ENCODE peak calls at places on chromosomes 5 and 9, in five cellular contexts. X is CD4-positive, alpha-beta T cell; U is MM.1S; N is lower leg skin; F is WTC11. L is an unnamed sample.

GRCh38 chr5:58440882-58441281 is 19.0 kb downstream of the PLK2 start:
- DNase-seq in X (no peak), U (no peak), N (no peak), F (no peak), L (no peak)

GRCh38 chr5:119655081-119655480 is 25.7 kb downstream of the FAM170A start:
- DNase-seq in X (no peak), N (no peak), F (no peak), U (no peak), L (no peak)

GRCh38 chr5:154587123-154587725 is 109.2 kb upstream of the HAND1 start:
- DNase-seq in N (no peak), F (no peak), X (no peak), U (no peak), L (no peak)

GRCh38 chr5:103450333-103451061 is 112.1 kb downstream of the NUDT12 start:
- DNase-seq in X (no peak), F (no peak), N (no peak), U (no peak), L (no peak)

GRCh38 chr5:56350595-56351170 is 117.6 kb upstream of the ANKRD55 start:
- DNase-seq in U (no peak), F (no peak), X (no peak), N (peak; percentile 89), L (no peak)

GRCh38 chr5:57383093-57383861 is 99.3 kb downstream of the ACTBL2 start:
- DNase-seq in N (no peak), U (no peak), X (no peak), F (no peak), L (no peak)

GRCh38 chr5:61332369-61332745 is 299 bp downstream of the ZSWIM6 start:
- DNase-seq in U (peak; percentile 32), F (peak; percentile 40), X (peak; percentile 49), N (no peak), L (peak; percentile 33)

GRCh38 chr9:75636427-75637045 is 253.9 kb upstream of the PCSK5 start:
- DNase-seq in X (no peak), U (peak; percentile 12), N (no peak), F (no peak), L (no peak)

GRCh38 chr5:168339151-168340140 is 48.0 kb downstream of the WWC1 start:
- DNase-seq in X (no peak), F (peak; percentile 62), U (no peak), N (no peak), L (no peak)
- TF ChIP-seq CTCF in X (no peak), F (no peak), U (no peak), N (no peak), L (no peak)

DNA sequence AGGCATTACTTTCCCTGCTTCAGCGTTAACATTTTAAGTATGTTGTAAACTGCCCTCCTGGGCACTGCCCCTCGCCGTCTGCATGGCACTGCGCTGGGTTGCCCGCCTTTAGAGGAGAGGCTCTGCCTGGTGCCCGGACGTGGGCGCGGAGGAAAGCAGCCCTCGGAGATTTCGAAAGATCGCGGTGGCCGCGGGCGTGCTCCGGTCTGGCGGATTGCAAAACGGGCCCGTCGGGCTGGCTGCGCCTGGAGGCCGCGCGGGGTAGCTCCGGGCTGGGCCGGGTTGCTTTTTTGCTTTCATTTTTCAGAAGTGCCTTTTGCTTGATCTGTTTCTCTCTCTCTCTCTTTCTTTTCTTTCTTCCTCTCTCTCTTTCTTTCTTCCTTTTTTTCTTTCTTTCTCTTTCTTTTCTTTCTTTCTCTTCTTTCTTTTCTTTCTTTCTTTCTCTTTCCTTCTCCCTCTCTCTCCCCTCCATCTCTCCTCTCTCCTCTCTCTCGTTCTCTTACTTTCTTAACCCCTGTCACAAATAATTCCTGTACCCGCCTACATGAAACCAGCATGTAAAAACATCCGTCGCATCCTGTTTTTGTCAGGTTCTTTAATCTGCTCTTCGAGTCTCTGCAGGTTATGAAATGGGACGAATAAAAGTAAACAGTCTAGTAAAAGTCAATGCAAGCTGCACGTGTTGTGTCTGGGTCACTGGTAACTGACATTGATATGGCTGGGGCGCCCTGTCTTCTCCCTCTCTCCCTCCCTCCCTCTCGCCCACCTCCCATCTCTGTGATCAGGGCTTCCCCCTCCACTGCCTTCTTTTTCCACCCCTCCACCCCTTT is 1.7 kb downstream of the FST start:
- DNase-seq in F (peak; percentile 64), N (peak; percentile 96), U (peak; percentile 76), X (peak; percentile 45), L (peak; percentile 70)
- TF ChIP-seq CTCF in F (no peak), N (no peak), U (peak; percentile 12), X (no peak), L (no peak)

GRCh38 chr5:142845954-142846398 is 75.8 kb downstream of the ARHGAP26 start:
- DNase-seq in F (no peak), N (no peak), X (no peak), U (peak; percentile 42), L (no peak)

GRCh38 chr5:142847898-142848790 is 78.0 kb downstream of the ARHGAP26 start:
- DNase-seq in U (no peak), X (no peak), F (no peak), N (no peak), L (no peak)

GRCh38 chr5:142844881-142845280 is 74.7 kb downstream of the ARHGAP26 start:
- DNase-seq in F (no peak), N (no peak), U (no peak), X (no peak), L (no peak)

GRCh38 chr5:142845402-142845901 is 75.3 kb downstream of the ARHGAP26 start:
- DNase-seq in X (no peak), N (no peak), U (peak; percentile 62), F (no peak), L (no peak)

GRCh38 chr5:142846402-142846801 is 76.2 kb downstream of the ARHGAP26 start:
- DNase-seq in X (no peak), F (no peak), N (no peak), U (no peak), L (no peak)
- TF ChIP-seq CTCF in X (no peak), F (no peak), N (no peak), U (no peak), L (no peak)

GRCh38 chr9:89592963-89593775 is 11.6 kb upstream of the GADD45G start:
- DNase-seq in X (no peak), N (no peak), F (peak; percentile 77), U (no peak), L (no peak)
- TF ChIP-seq CTCF in X (no peak), N (no peak), F (no peak), U (no peak), L (no peak)

DNA sequence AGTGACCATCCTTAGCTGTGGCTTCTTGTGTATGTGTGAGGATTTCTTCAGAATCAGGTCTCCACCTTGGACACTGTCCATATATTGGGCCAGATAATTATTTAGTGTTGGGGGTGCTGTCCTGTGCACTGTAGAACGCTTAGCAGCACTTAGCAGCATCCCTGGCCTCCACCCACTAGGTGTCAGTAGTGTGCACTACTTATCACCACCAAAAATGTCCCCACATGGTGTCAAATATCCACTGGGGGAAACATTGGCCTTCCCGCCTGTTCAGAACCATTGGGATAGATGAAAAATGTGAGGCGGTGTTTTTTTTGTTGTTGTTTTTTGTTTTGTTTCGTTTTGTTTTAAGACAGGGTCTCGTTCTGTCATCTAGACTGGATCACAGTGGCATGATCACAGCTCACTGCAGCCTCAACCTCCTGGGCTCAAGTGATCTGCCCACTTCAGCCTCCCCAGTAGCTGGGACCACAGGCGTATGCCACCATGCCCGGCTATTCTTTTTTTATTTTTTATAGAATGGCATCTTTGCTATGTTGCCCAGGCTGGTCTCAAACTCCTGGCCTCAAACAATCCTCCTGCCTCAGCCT is 67.7 kb downstream of the TENT4A start:
- DNase-seq in F (no peak), X (no peak), U (peak; percentile 29), N (no peak), L (no peak)
- TF ChIP-seq CTCF in F (peak; percentile 43), X (peak; percentile 43), U (peak; percentile 68), N (no peak), L (peak; percentile 52)

GRCh38 chr9:124894741-124895170 is 32.8 kb downstream of the ARPC5L start:
- DNase-seq in X (peak; percentile 30), N (no peak), U (peak; percentile 37), F (peak; percentile 39), L (no peak)
- TF ChIP-seq CTCF in X (peak; percentile 31), N (no peak), U (peak; percentile 51), F (no peak), L (peak; percentile 59)

DNA sequence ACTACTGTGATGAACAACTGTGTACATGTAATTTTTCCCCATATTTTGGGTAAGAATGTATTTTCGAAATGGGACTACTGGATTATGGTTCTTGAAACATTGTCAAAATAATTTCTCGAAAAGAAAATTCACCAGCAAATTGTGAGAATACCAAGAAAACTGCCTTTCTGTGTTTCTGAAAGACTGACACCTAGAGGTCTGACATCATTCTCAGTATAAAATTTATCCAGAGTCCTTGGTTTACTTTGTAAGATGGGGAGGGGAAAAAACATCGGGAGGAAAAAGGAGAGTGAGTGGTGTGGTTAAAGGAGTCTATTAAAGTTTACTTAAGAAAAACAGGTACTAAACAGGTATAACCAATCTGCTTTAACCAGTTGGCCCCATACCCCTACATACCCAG is 149.2 kb downstream of the CEP120 start:
- DNase-seq in X (no peak), F (no peak), U (no peak), N (no peak), L (no peak)
- TF ChIP-seq CTCF in X (no peak), F (no peak), U (no peak), N (no peak), L (no peak)

L was measured in GM10248.